ENCODE peak calls at places on chromosomes 12 and 14, in seven cellular contexts. R is psoas muscle, Q is tibial nerve, J is GM12878, X is ascending aorta, H is astrocyte of the cerebellum, K is GM23338. Y is an unnamed sample.

GRCh38 chr12:80712866-80713265 is 3.8 kb upstream of the MYF5 start:
- DNase-seq in R (no peak), Q (no peak), J (no peak), X (no peak), H (no peak), K (no peak), Y (no peak)

GRCh38 chr14:22163051-22163450 is 426.0 kb downstream of the DAD1 start:
- DNase-seq in R (no peak), Q (no peak), J (no peak), X (no peak), H (no peak), K (peak; percentile 66), Y (no peak)

GRCh38 chr14:29608861-29609260 is 318.8 kb downstream of the PRKD1 start:
- DNase-seq in R (no peak), Q (no peak), J (no peak), X (no peak), H (no peak), K (no peak), Y (no peak)

GRCh38 chr12:27521066-27521465 is 2.9 kb upstream of the PPFIBP1 start:
- DNase-seq in R (no peak), Q (no peak), J (no peak), X (no peak), H (no peak), K (peak; percentile 66), Y (no peak)

GRCh38 chr12:18706798-18707197 is 31.0 kb downstream of the PLCZ1 start:
- DNase-seq in R (peak; percentile 23), Q (no peak), J (no peak), X (no peak), H (no peak), K (no peak), Y (no peak)

GRCh38 chr12:50825372-50825838 is 17.3 kb upstream of the TMPRSS12 start:
- DNase-seq in R (no peak), Q (no peak), J (no peak), X (no peak), H (peak; percentile 76), K (peak; percentile 63), Y (no peak)

GRCh38 chr12:98085360-98085759 is 430.0 kb upstream of the TMPO start:
- DNase-seq in R (no peak), Q (no peak), J (no peak), X (no peak), H (no peak), K (no peak), Y (no peak)

GRCh38 chr12:27193106-27193505 is 51.0 kb upstream of the STK38L start:
- DNase-seq in R (no peak), Q (no peak), J (no peak), X (no peak), H (peak; percentile 53), K (no peak), Y (no peak)

GRCh38 chr14:97390031-97390729 is 593.0 kb downstream of the VRK1 start:
- DNase-seq in R (peak; percentile 67), Q (peak; percentile 55), J (no peak), X (no peak), H (no peak), K (no peak), Y (peak; percentile 42)

GRCh38 chr14:78143489-78144145 is 26.6 kb upstream of the NRXN3 start:
- DNase-seq in R (no peak), Q (no peak), J (no peak), X (no peak), H (peak; percentile 13), K (no peak), Y (no peak)

GRCh38 chr14:101960225-101960624 is 4.1 kb upstream of the DYNC1H1 start:
- DNase-seq in R (no peak), Q (no peak), J (no peak), X (no peak), H (no peak), K (peak; percentile 77), Y (no peak)

GRCh38 chr14:48274826-48275225 is 599.4 kb upstream of the MDGA2 start:
- DNase-seq in R (no peak), Q (no peak), J (no peak), X (no peak), H (no peak), K (no peak), Y (no peak)

GRCh38 chr14:63893701-63894458 is 41.1 kb downstream of the SYNE2 start:
- DNase-seq in R (peak; percentile 69), Q (peak; percentile 62), J (no peak), X (no peak), H (peak; percentile 90), K (peak; percentile 52), Y (peak; percentile 89)

GRCh38 chr12:103632554-103633216 is 45.6 kb downstream of the STAB2 start:
- DNase-seq in R (peak; percentile 56), Q (no peak), J (peak; percentile 31), X (no peak), H (no peak), K (peak; percentile 89), Y (peak; percentile 89)

GRCh38 chr12:71504471-71504852 is 64.9 kb downstream of the LGR5 start:
- DNase-seq in R (no peak), Q (no peak), J (no peak), X (no peak), H (no peak), K (no peak), Y (peak; percentile 43)

GRCh38 chr14:67510836-67511235 is 22.3 kb upstream of the PLEKHH1 start:
- DNase-seq in R (no peak), Q (no peak), J (no peak), X (no peak), H (no peak), K (no peak), Y (no peak)

GRCh38 chr12:111453071-111453989 is 47.6 kb downstream of the SH2B3 start:
- DNase-seq in R (no peak), Q (no peak), J (no peak), X (no peak), H (no peak), K (peak; percentile 27), Y (peak; percentile 75)
- H3K4me3 ChIP-seq in R (no peak overlapping the region), Q (no peak overlapping the region), J (no peak overlapping the region), X (no peak overlapping the region), H (no peak overlapping the region), K (no peak overlapping the region), Y (no peak overlapping the region)

DNA sequence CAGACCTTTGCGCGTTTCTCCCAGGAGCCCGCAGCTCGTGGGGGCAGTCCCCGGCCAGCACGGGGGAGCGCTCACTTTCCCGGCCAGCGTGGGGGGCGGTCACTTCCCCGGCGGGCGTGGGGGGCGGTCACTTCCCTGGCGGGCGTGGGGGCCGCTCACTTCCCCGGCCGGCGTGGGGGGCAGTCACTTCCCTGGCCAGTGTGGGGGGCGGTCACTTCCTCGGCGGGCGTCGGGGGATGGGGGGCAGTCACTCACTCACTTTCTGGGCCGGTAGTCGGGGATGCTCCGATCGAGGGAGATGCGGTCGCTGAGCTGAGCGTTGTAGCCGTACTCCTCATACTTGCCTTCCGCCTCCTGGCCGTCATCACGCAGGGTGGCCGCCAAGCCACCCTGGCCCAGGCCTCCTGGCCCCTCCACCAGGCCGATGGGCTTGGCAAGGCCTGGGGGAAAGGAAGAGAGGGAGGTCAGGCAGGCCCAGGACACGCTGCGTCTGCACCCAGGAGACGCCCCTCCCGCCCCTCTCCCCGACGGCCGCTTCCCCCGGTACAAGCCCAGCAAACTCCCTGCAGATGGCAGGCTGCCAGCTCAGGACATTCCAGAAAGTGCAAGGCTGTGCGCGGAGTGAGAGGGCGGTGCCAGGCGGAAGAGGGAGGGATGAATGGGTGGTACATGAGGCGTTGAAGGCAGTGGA is 43.3 kb downstream of the GALNT9 start:
- DNase-seq in R (peak; percentile 64), Q (peak; percentile 16), J (no peak), X (no peak), H (no peak), K (peak; percentile 48), Y (no peak)
- H3K4me3 ChIP-seq in R (no peak overlapping the region), Q (no peak overlapping the region), J (no peak overlapping the region), X (peak overlapping the region; percentile 37), H (no peak overlapping the region), K (peak overlapping the region; percentile 36), Y (no peak overlapping the region)

GRCh38 chr14:61187642-61187905 is 93.6 kb downstream of the TMEM30B start:
- DNase-seq in R (no peak), Q (no peak), J (no peak), X (no peak), H (no peak), K (no peak), Y (no peak)

GRCh38 chr14:61186793-61187641 is 94.1 kb downstream of the TMEM30B start:
- DNase-seq in R (no peak), Q (no peak), J (no peak), X (no peak), H (no peak), K (no peak), Y (no peak)

GRCh38 chr14:61188196-61188595 is 92.9 kb downstream of the TMEM30B start:
- DNase-seq in R (peak; percentile 86), Q (no peak), J (no peak), X (no peak), H (no peak), K (peak; percentile 77), Y (peak; percentile 90)

GRCh38 chr14:61190341-61190740 is 90.8 kb downstream of the TMEM30B start:
- DNase-seq in R (no peak), Q (no peak), J (no peak), X (no peak), H (no peak), K (no peak), Y (no peak)

GRCh38 chr14:61188936-61189808 is 92.0 kb downstream of the TMEM30B start:
- DNase-seq in R (peak; percentile 89), Q (peak; percentile 38), J (no peak), X (no peak), H (no peak), K (peak; percentile 89), Y (peak; percentile 88)
- H3K4me3 ChIP-seq in R (peak overlapping the region; percentile 68), Q (peak overlapping the region; percentile 33), J (peak overlapping the region; percentile 41), X (peak overlapping the region; percentile 46), H (no peak overlapping the region), K (peak overlapping the region; percentile 55), Y (no peak overlapping the region)

DNA sequence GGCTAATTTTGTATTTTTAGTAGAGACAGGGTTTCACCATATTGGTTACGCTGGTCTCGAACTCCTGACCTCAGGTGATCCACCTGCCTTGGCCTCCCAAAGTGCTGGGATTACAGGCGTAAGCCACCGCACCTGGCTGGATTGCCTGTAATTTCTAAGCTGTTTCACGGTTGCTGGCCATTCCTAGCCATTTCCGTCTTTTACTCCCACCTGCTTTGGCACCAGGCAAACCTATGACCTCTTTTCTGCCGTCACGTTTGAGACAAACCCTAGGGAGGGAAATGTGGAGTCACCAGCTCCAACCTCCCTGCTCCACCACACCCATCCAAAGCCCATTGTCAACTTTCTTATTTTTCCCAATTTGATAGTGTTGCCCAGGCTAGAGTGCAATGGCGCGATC is 1.2 kb downstream of the GPR132 start:
- DNase-seq in R (no peak), Q (no peak), J (no peak), X (no peak), H (no peak), K (no peak), Y (no peak)
- H3K4me3 ChIP-seq in R (peak overlapping the region; percentile 25), Q (no peak overlapping the region), J (peak overlapping the region; percentile 64), X (no peak overlapping the region), H (no peak overlapping the region), K (no peak overlapping the region), Y (no peak overlapping the region)

Y was measured in lower leg skin.